ENCODE peak calls at places on chromosomes 5 and 9, in seven cellular contexts. X, S, A, Z, K, D and P are unnamed samples.

GRCh38 chr5:135137146-135137915 is 103.3 kb upstream of the PITX1 start:
- DNase-seq in S (no peak), K (no peak), D (no peak), A (no peak), X (no peak), Z (no peak), P (no peak)

GRCh38 chr9:96009690-96010477 is 134.4 kb downstream of the ERCC6L2 start:
- DNase-seq in D (peak; percentile 46), K (no peak), Z (no peak), S (peak; percentile 14), A (peak; percentile 28), X (no peak), P (no peak)

GRCh38 chr5:55226027-55226933 is 835 bp downstream of the MCIDAS start:
- DNase-seq in X (no peak), S (no peak), Z (no peak), K (no peak), D (peak; percentile 80), A (no peak), P (peak; percentile 76)

GRCh38 chr5:9401786-9402472 is 143.9 kb downstream of the SEMA5A start:
- DNase-seq in D (no peak), Z (no peak), K (no peak), S (no peak), X (no peak), A (peak; percentile 41), P (no peak)

GRCh38 chr9:34123682-34124081 is 2.8 kb downstream of the DCAF12 start:
- DNase-seq in K (peak; percentile 79), Z (no peak), X (no peak), S (no peak), D (no peak), A (no peak), P (no peak)

GRCh38 chr5:91341159-91341558 is 42.0 kb downstream of the ARRDC3 start:
- DNase-seq in X (no peak), A (no peak), S (no peak), Z (no peak), K (no peak), D (no peak), P (no peak)

GRCh38 chr5:137453476-137454080 is 45.5 kb downstream of the SPOCK1 start:
- DNase-seq in X (peak; percentile 8), S (peak; percentile 25), K (no peak), A (peak; percentile 59), Z (no peak), D (peak; percentile 91), P (no peak)

GRCh38 chr5:156094001-156094400 is 233.0 kb upstream of the SGCD start:
- DNase-seq in S (no peak), Z (no peak), X (no peak), D (peak; percentile 23), K (no peak), A (no peak), P (no peak)

GRCh38 chr9:7640205-7640604 is 159.4 kb downstream of the DMAC1 start:
- DNase-seq in X (no peak), A (no peak), S (no peak), Z (no peak), D (no peak), K (no peak), P (no peak)

GRCh38 chr5:1730487-1730847 is 69.2 kb downstream of the MRPL36 start:
- DNase-seq in A (no peak), D (no peak), S (no peak), K (peak; percentile 5), Z (no peak), X (no peak), P (no peak)

GRCh38 chr5:132272341-132273210 is 15.1 kb downstream of the PDLIM4 start:
- DNase-seq in X (no peak), A (peak; percentile 60), Z (peak; percentile 52), K (peak; percentile 45), S (peak; percentile 38), D (peak; percentile 66), P (peak; percentile 88)

GRCh38 chr9:21837501-21837900 is 35.1 kb downstream of the MTAP start:
- DNase-seq in S (no peak), X (no peak), A (no peak), D (no peak), K (no peak), Z (no peak), P (no peak)

GRCh38 chr5:160134332-160134731 is 15.1 kb upstream of the PWWP2A start:
- DNase-seq in S (no peak), D (no peak), Z (no peak), X (no peak), K (no peak), A (no peak), P (no peak)

GRCh38 chr5:173855162-173855994 is 32.8 kb upstream of the CPEB4 start:
- DNase-seq in S (peak; percentile 31), X (no peak), A (peak; percentile 36), K (no peak), D (peak; percentile 15), Z (peak; percentile 27), P (no peak)

GRCh38 chr5:114449836-114450515 is 88.1 kb downstream of the KCNN2 start:
- DNase-seq in D (peak; percentile 90), K (peak; percentile 51), A (peak; percentile 72), S (peak; percentile 63), X (peak; percentile 23), Z (peak; percentile 61), P (peak; percentile 42)

GRCh38 chr9:114037249-114037648 is 40.9 kb downstream of the AMBP start:
- DNase-seq in A (no peak), S (no peak), X (no peak), Z (no peak), D (no peak), K (peak; percentile 11), P (no peak)

GRCh38 chr9:117616436-117616835 is 87.8 kb upstream of the TLR4 start:
- DNase-seq in K (no peak), A (no peak), X (no peak), D (no peak), S (no peak), Z (no peak), P (no peak)

DNA sequence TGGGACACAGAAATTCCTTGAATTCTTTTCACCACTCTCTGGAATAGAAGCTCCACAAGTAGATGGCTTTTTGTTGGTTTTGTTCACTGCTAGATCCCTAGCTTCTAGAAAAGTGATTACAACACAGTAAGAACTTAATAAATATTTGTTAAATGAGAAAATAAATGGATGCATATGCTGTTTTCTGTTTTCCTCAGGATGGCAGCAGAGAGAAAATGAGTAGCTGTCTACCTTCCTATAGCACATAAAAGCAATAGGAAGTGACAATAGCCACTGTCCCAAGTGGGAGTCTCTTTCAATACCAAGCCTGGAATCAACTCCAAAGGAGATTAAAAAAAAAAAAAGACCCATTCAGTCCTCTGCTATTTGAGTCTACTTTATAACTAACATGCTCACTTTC is 100.6 kb upstream of the NREP start:
- DNase-seq in A (peak; percentile 37), Z (no peak), K (no peak), D (no peak), X (no peak), S (no peak), P (no peak)
- TF ChIP-seq CTCF in A (peak; percentile 29), Z (no peak), K (no peak), D (no peak), X (peak; percentile 9), S (peak; percentile 14), P (no peak)

DNA sequence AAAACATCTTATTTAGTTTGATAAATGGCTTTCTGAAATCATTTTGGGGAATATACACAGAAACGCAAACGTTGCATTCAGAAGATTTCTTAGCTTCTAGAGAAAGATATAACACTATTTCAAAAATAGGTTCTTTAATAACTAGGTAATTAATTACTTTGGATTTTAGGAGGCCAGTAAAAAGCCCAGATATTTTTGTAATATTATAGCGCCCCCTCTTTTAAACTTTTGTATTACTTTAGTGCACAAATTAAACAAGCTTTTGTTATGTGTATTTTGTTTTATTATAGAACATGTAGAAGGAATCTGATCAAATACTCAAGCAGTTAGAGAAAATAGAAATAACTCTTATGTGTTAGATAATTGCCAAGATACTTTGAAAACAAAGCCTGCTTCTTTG is 57.7 kb downstream of the COMMD10 start:
- DNase-seq in S (no peak), X (no peak), A (no peak), Z (no peak), K (no peak), D (no peak), P (no peak)
- TF ChIP-seq CTCF in S (no peak), X (no peak), A (peak; percentile 22), Z (no peak), K (no peak), D (no peak), P (peak; percentile 63)

GRCh38 chr5:138726848-138727247 is 26.4 kb upstream of the CTNNA1 start:
- DNase-seq in X (no peak), D (no peak), K (no peak), S (no peak), Z (no peak), A (no peak), P (no peak)

GRCh38 chr5:138725885-138726457 is 27.3 kb upstream of the CTNNA1 start:
- DNase-seq in A (no peak), X (no peak), K (no peak), Z (peak; percentile 21), D (no peak), S (no peak), P (no peak)

GRCh38 chr5:138722518-138722917 is 30.7 kb upstream of the CTNNA1 start:
- DNase-seq in Z (no peak), X (no peak), D (no peak), S (no peak), K (peak; percentile 46), A (no peak), P (no peak)

GRCh38 chr5:138724470-138725146 is 28.6 kb upstream of the CTNNA1 start:
- DNase-seq in A (no peak), S (no peak), K (peak; percentile 29), X (no peak), Z (peak; percentile 43), D (no peak), P (no peak)

DNA sequence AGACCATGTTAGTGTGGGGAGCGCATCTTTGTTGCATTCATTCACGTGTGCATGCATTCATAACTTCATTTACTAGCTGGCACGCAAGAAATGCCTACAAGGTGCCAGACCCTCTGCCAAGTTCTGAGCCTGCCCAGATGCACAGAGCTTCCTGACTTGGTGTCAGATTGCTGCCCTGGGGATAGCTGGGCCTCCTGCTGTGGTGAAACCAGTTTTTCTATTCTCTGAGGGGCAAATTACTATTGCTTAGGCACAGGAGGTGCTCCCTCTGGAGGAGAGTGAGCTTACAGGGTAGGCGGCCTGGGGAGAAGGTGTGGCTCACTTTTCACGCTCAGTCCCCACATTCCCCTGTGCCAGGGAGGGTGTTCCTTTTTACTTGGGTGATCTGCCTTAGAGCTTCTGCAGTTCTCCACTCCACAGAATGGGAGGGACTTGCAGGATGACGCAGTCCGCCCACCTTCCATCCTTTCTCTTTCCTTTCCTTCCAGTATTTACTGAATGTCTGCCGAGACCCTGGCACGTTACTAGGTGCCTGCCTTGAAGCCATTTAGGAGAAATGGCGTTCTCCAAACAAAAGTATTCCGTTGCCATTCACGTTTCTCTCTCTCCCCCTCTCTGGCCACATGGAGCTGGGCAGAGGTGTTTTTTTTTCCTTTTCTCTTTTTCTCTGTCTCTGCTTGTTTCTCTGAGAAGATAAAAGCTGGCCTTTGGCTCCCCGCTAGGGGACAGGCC is 27.9 kb upstream of the CTNNA1 start:
- DNase-seq in S (peak; percentile 45), K (peak; percentile 65), X (peak; percentile 4), Z (peak; percentile 46), A (peak; percentile 68), D (peak; percentile 37), P (peak; percentile 72)
- TF ChIP-seq CTCF in S (peak; percentile 53), K (no peak), X (peak; percentile 44), Z (peak; percentile 35), A (peak; percentile 57), D (peak; percentile 50), P (no peak)

DNA sequence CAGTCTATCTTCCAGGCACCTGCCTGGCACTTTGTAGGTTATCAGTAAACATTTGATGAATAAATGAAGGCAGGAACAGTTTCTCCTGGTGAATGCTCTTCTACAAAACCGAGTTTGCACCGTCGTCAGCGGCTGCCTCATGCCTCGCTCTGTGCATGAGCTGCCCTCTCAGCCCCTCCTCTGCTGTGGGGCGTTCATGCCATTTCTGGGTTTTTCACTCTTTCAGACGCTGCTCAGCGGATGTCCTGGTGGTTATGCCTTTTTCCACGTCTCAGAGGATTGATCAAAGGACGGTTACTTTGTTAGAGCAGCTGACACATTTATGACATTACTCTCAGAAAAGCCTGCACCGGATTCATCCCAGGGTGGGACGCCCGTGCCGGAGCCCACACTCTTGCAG is 196.0 kb upstream of the PPP1R26 start:
- DNase-seq in Z (no peak), X (no peak), D (no peak), A (no peak), K (no peak), S (no peak), P (no peak)
- TF ChIP-seq CTCF in Z (no peak), X (no peak), D (no peak), A (no peak), K (no peak), S (no peak), P (no peak)